ENCODE peak calls at places on chromosomes 6 and 20, in five cellular contexts. One of them, this sample, is unnamed.

GRCh38 chr6:17276766-17277165 is 4.4 kb upstream of the RBM24 start:
- DNase-seq in adrenal gland: no peak
- DNase-seq in suprapubic skin: no peak
- DNase-seq in hepatocyte: no peak
- DNase-seq in epithelial cell of esophagus: no peak
- DNase-seq in this sample: no peak

GRCh38 chr20:13875265-13875811 is 90.5 kb downstream of the NDUFAF5 start:
- DNase-seq in hepatocyte: no peak
- DNase-seq in adrenal gland: no peak
- DNase-seq in epithelial cell of esophagus: no peak
- DNase-seq in suprapubic skin: no peak
- DNase-seq in this sample: no peak

GRCh38 chr6:111715321-111715720 is 109.6 kb upstream of the TRAF3IP2 start:
- DNase-seq in adrenal gland: no peak
- DNase-seq in hepatocyte: no peak
- DNase-seq in epithelial cell of esophagus: no peak
- DNase-seq in suprapubic skin: no peak
- DNase-seq in this sample: no peak

GRCh38 chr6:422423-423061 is 31.0 kb downstream of the IRF4 start:
- DNase-seq in suprapubic skin: no peak
- DNase-seq in epithelial cell of esophagus: peak
- DNase-seq in hepatocyte: peak
- DNase-seq in adrenal gland: peak
- DNase-seq in this sample: peak

GRCh38 chr6:124040655-124041054 is 237.0 kb downstream of the NKAIN2 start:
- DNase-seq in adrenal gland: no peak
- DNase-seq in suprapubic skin: no peak
- DNase-seq in hepatocyte: no peak
- DNase-seq in epithelial cell of esophagus: no peak
- DNase-seq in this sample: peak

GRCh38 chr6:22435151-22435550 is 134.2 kb upstream of the HDGFL1 start:
- DNase-seq in hepatocyte: no peak
- DNase-seq in suprapubic skin: no peak
- DNase-seq in epithelial cell of esophagus: peak
- DNase-seq in adrenal gland: no peak
- DNase-seq in this sample: no peak

GRCh38 chr20:3398681-3399252 is 8.7 kb downstream of the DNAAF9 start:
- DNase-seq in adrenal gland: no peak
- DNase-seq in hepatocyte: no peak
- DNase-seq in suprapubic skin: no peak
- DNase-seq in epithelial cell of esophagus: no peak
- DNase-seq in this sample: no peak

GRCh38 chr6:108407952-108408351 is 113.1 kb downstream of the AFG1L start:
- DNase-seq in adrenal gland: no peak
- DNase-seq in epithelial cell of esophagus: no peak
- DNase-seq in suprapubic skin: no peak
- DNase-seq in hepatocyte: no peak
- DNase-seq in this sample: no peak

DNA sequence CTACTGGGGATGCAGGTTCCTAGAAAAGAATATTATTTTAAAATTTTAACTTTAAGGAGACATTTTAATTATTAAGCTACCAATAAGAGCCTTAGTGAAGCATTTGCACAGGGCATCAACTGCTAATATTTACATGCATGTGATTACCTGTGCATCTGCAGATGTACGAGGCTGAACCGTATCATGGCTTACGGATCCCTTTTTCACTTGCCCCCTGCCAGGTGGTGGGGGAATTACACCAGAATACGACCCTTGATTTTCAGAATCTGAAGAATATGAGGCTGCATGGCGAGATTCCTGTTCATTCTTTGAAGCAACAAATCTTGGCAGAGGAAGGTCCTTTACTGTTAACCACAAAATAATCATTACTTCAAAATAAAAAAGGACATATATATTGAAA is 42.7 kb downstream of the REPS1 start:
- DNase-seq in hepatocyte: no peak
- DNase-seq in adrenal gland: no peak
- DNase-seq in suprapubic skin: no peak
- DNase-seq in epithelial cell of esophagus: peak
- DNase-seq in this sample: no peak
- TF ChIP-seq CTCF in hepatocyte: no peak
- TF ChIP-seq CTCF in adrenal gland: no peak
- TF ChIP-seq CTCF in suprapubic skin: no peak
- TF ChIP-seq CTCF in epithelial cell of esophagus: no peak
- TF ChIP-seq CTCF in this sample: peak

DNA sequence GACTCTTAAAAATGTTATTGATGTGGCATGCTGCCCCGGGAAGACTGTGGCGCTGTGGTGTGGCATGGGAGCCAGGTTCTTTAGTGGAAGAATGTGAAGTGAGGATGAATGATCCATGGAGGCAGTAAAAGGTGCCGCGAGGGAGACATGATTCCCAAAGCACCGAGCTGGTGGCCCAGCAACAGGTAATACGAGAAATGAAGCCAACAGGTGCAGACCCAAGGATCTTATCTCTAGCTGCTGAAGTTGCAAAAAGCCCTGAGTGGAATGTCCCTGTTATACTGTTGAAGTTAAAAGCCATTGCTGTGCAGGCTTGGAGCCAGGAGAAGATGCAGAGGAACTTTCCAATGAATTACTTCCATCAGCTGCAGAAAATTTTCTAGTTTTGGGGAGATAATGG is 53.5 kb downstream of the OR2B6 start:
- DNase-seq in adrenal gland: no peak
- DNase-seq in epithelial cell of esophagus: no peak
- DNase-seq in suprapubic skin: no peak
- DNase-seq in hepatocyte: no peak
- DNase-seq in this sample: no peak
- TF ChIP-seq CTCF in adrenal gland: no peak
- TF ChIP-seq CTCF in epithelial cell of esophagus: no peak
- TF ChIP-seq CTCF in suprapubic skin: no peak
- TF ChIP-seq CTCF in hepatocyte: no peak
- TF ChIP-seq CTCF in this sample: no peak

GRCh38 chr6:134534708-134535149 is 216.8 kb upstream of the SGK1 start:
- DNase-seq in adrenal gland: no peak
- DNase-seq in epithelial cell of esophagus: peak
- DNase-seq in hepatocyte: no peak
- DNase-seq in suprapubic skin: no peak
- DNase-seq in this sample: no peak

GRCh38 chr6:134539865-134540323 is 222.0 kb upstream of the SGK1 start:
- DNase-seq in hepatocyte: no peak
- DNase-seq in adrenal gland: peak
- DNase-seq in epithelial cell of esophagus: no peak
- DNase-seq in suprapubic skin: no peak
- DNase-seq in this sample: no peak

GRCh38 chr6:134535831-134536230 is 217.9 kb upstream of the SGK1 start:
- DNase-seq in adrenal gland: no peak
- DNase-seq in hepatocyte: no peak
- DNase-seq in suprapubic skin: no peak
- DNase-seq in epithelial cell of esophagus: peak
- DNase-seq in this sample: no peak

GRCh38 chr6:134533991-134534390 is 216.1 kb upstream of the SGK1 start:
- DNase-seq in hepatocyte: no peak
- DNase-seq in suprapubic skin: no peak
- DNase-seq in adrenal gland: no peak
- DNase-seq in epithelial cell of esophagus: no peak
- DNase-seq in this sample: no peak

GRCh38 chr6:134537146-134537555 is 219.2 kb upstream of the SGK1 start:
- DNase-seq in suprapubic skin: no peak
- DNase-seq in hepatocyte: no peak
- DNase-seq in epithelial cell of esophagus: peak
- DNase-seq in adrenal gland: no peak
- DNase-seq in this sample: peak
- TF ChIP-seq CTCF in suprapubic skin: no peak
- TF ChIP-seq CTCF in hepatocyte: no peak
- TF ChIP-seq CTCF in epithelial cell of esophagus: no peak
- TF ChIP-seq CTCF in adrenal gland: no peak
- TF ChIP-seq CTCF in this sample: no peak

DNA sequence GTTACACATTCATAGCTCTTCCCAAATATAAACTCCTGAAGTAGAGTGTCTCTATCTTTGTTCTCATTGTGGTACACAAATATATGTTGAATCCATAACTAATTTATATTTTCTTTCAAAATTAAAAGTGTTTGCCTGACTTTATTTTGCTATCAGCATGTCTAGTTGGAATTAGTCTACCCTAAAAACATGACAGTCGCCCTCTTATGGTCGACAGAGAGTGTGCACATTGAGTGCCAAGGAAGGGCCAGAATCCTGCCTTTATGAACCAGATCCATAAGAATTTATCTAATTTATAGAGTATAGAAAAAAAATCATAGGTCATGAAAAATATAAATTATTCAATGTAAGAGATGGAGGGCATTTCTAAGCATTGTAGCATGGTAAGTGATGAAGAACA is 12.3 kb upstream of the DEFB112 start:
- DNase-seq in adrenal gland: no peak
- DNase-seq in epithelial cell of esophagus: peak
- DNase-seq in suprapubic skin: no peak
- DNase-seq in hepatocyte: no peak
- DNase-seq in this sample: peak
- TF ChIP-seq CTCF in adrenal gland: no peak
- TF ChIP-seq CTCF in epithelial cell of esophagus: peak
- TF ChIP-seq CTCF in suprapubic skin: no peak
- TF ChIP-seq CTCF in hepatocyte: peak
- TF ChIP-seq CTCF in this sample: no peak

DNA sequence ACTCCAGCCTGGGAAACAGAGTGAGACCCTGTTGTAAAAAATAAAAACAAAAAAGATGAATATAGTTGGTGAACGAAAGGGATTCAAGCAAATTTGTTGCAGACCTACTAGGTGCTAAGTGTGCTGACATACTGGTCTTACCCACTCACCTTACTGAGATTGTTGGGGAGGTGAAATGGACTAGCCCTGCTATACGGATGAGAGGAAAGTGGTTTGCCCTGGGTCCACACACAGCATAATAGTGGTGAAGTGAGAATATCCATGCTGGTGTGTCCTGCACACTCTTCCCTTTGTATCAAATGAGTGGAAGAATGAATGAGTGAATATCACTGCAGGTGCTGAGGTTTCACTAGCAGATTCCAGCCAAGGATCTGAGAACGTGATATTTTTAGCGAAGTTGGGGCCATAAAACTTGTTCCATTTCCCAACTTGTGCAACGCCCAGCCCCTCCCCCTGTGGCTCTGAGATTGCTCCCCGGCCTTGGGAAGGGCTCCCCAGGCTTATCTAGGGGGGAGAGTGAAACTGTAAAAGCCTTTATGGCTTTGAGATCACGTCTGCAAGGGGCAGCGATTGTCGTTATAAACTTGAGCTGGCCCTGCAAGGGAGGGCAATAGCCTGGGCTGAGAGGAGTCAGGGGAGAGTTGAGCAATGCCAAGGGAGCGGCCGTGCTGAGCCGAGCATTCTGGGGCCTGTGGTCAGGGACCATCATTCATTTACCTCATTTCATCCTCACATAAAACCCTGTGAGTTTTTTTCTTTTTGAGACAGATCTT is 33.2 kb upstream of the TTPAL start:
- DNase-seq in suprapubic skin: no peak
- DNase-seq in epithelial cell of esophagus: no peak
- DNase-seq in adrenal gland: peak
- DNase-seq in hepatocyte: peak
- DNase-seq in this sample: peak
- TF ChIP-seq CTCF in suprapubic skin: no peak
- TF ChIP-seq CTCF in epithelial cell of esophagus: no peak
- TF ChIP-seq CTCF in adrenal gland: no peak
- TF ChIP-seq CTCF in hepatocyte: no peak
- TF ChIP-seq CTCF in this sample: no peak

DNA sequence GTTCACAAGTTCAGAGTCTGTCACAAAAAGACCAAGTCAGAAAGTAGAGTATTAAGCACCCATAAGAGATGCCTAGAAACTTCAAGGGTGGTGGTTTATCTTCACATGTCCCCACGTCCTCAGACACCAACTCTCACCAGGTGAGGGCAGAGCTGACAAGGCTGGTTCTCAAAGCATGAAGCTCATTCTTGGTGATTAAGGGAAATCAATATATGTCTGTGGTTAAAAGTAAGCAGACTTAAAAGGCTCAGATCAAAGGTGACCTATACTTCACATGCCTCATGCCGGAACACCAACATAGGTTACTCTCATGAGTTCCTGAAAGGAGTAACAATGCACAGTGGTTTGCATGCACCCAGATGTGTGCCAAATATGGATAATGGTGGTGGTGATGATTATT is 27.0 kb downstream of the IL17A start:
- DNase-seq in hepatocyte: no peak
- DNase-seq in epithelial cell of esophagus: no peak
- DNase-seq in suprapubic skin: no peak
- DNase-seq in adrenal gland: no peak
- DNase-seq in this sample: no peak
- TF ChIP-seq CTCF in hepatocyte: no peak
- TF ChIP-seq CTCF in epithelial cell of esophagus: no peak
- TF ChIP-seq CTCF in suprapubic skin: no peak
- TF ChIP-seq CTCF in adrenal gland: no peak
- TF ChIP-seq CTCF in this sample: no peak

DNA sequence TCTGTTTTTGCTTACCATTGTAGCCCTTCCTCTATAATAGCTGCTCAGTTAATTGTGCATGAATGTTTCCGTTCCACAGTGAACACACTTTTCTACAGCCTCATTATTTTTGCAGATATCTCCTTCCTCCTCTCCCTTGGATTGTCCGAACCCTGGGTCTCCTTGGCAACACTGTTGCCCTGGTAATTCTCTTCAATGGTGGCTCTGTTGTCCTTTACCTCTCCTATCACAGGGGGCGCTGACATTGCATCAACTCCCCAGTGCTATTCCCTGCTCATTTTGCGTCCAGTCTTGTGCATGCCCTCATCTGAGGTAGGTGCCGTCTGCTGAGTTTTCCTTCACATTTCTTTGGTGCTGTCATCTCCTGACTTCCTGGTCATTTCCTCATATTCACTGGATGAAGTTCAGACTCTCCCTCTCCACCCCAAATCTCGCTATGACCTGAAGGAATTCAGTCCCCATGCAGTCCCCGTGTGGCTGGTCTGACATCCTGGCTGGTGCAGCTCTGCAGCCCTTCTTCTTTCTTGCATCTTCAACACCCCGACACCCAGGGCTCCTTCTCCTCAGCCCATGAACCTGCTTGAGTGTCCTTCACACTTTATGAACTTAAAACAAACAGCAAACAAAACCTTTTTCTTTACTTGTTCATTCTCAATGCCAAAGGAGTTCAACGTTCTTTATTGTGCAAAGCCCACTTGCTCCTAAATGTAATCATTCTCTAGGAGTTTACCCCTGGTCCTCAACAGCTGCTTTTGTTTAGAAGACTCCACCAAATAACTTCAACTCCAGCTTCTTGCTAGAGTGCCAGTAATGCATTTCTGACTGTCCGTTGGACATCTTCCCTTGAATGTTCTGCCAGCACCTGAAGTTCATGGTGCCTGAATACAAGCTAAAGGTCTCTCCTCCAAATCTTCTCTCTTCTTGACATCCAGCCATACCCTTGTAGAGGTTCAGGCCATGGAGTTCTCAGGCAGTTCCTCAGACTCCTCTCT is 21.3 kb downstream of the PHACTR2 start:
- DNase-seq in hepatocyte: no peak
- DNase-seq in suprapubic skin: no peak
- DNase-seq in epithelial cell of esophagus: no peak
- DNase-seq in adrenal gland: no peak
- DNase-seq in this sample: no peak
- TF ChIP-seq CTCF in hepatocyte: no peak
- TF ChIP-seq CTCF in suprapubic skin: no peak
- TF ChIP-seq CTCF in epithelial cell of esophagus: no peak
- TF ChIP-seq CTCF in adrenal gland: no peak
- TF ChIP-seq CTCF in this sample: no peak